ENCODE peak calls at places on chromosomes 3 and 15, in seven cellular contexts. G is IMR-90, Z is Karpas-422, M is H1, H is HCT116, A is neuronal stem cell, N is mesenchymal stem cell. F is an unnamed sample.

GRCh38 chr3:154678271-154678670 is 248.3 kb upstream of the GPR149 start:
- DNase-seq in G (no peak), Z (no peak), M (no peak), H (no peak), A (no peak), N (no peak), F (no peak)

GRCh38 chr15:63044645-63045437 is 2.3 kb downstream of the TPM1 start:
- DNase-seq in G (peak; percentile 68), Z (no peak), M (no peak), H (no peak), A (peak; percentile 92), N (no peak), F (no peak)

GRCh38 chr15:55461447-55461846 is 46.6 kb downstream of the DNAAF4 start:
- DNase-seq in G (no peak), Z (no peak), M (no peak), H (no peak), A (no peak), N (no peak), F (no peak)

GRCh38 chr15:73927003-73927475 is 777 bp downstream of the LOXL1 start:
- DNase-seq in G (no peak), Z (no peak), M (peak; percentile 83), H (peak; percentile 6), A (no peak), N (peak; percentile 54), F (no peak)

GRCh38 chr3:41682996-41683395 is 278.9 kb downstream of the ULK4 start:
- DNase-seq in G (peak; percentile 90), Z (no peak), M (no peak), H (no peak), A (no peak), N (peak; percentile 47), F (no peak)

GRCh38 chr15:73972984-73973682 is 19.0 kb downstream of the STOML1 start:
- DNase-seq in G (peak; percentile 73), Z (peak; percentile 93), M (peak; percentile 92), H (no peak), A (peak; percentile 84), N (peak; percentile 86), F (peak; percentile 84)

GRCh38 chr3:72143322-72143721 is 358.4 kb upstream of the PROK2 start:
- DNase-seq in G (peak; percentile 61), Z (no peak), M (no peak), H (no peak), A (no peak), N (peak; percentile 73), F (no peak)

GRCh38 chr3:107796786-107797185 is 274.0 kb downstream of the BBX start:
- DNase-seq in G (peak; percentile 69), Z (no peak), M (no peak), H (no peak), A (no peak), N (peak; percentile 34), F (peak; percentile 16)

GRCh38 chr3:60756231-60756630 is 495.0 kb downstream of the FHIT start:
- DNase-seq in G (no peak), Z (no peak), M (no peak), H (no peak), A (no peak), N (no peak), F (no peak)

GRCh38 chr15:90674476-90674875 is 42.7 kb upstream of the BLM start:
- DNase-seq in G (peak; percentile 50), Z (no peak), M (no peak), H (no peak), A (no peak), N (no peak), F (no peak)

GRCh38 chr3:112699436-112699978 is 58.6 kb upstream of the CCDC80 start:
- DNase-seq in G (peak; percentile 73), Z (no peak), M (no peak), H (peak; percentile 34), A (no peak), N (peak; percentile 28), F (no peak)

GRCh38 chr3:42007785-42008184 is 45.9 kb upstream of the ULK4 start:
- DNase-seq in G (no peak), Z (no peak), M (no peak), H (no peak), A (no peak), N (no peak), F (no peak)

GRCh38 chr3:13537926-13538325 is 11.0 kb upstream of the FBLN2 start:
- DNase-seq in G (peak; percentile 91), Z (no peak), M (no peak), H (peak; percentile 88), A (no peak), N (peak; percentile 85), F (no peak)

GRCh38 chr3:12545473-12545791 is at the start of gene MKRN2OS:
- DNase-seq in G (peak; percentile 4), Z (no peak), M (peak; percentile 56), H (peak; percentile 29), A (no peak), N (peak; percentile 44), F (no peak)

GRCh38 chr3:44363591-44363990 is 25.0 kb downstream of the TCAIM start:
- DNase-seq in G (no peak), Z (no peak), M (no peak), H (no peak), A (no peak), N (no peak), F (no peak)
- H3K4me2 ChIP-seq in G (no peak overlapping the region), Z (no peak overlapping the region), M (no peak overlapping the region), H (no peak overlapping the region), A (no peak overlapping the region), N (no peak overlapping the region), F (no peak overlapping the region)

DNA sequence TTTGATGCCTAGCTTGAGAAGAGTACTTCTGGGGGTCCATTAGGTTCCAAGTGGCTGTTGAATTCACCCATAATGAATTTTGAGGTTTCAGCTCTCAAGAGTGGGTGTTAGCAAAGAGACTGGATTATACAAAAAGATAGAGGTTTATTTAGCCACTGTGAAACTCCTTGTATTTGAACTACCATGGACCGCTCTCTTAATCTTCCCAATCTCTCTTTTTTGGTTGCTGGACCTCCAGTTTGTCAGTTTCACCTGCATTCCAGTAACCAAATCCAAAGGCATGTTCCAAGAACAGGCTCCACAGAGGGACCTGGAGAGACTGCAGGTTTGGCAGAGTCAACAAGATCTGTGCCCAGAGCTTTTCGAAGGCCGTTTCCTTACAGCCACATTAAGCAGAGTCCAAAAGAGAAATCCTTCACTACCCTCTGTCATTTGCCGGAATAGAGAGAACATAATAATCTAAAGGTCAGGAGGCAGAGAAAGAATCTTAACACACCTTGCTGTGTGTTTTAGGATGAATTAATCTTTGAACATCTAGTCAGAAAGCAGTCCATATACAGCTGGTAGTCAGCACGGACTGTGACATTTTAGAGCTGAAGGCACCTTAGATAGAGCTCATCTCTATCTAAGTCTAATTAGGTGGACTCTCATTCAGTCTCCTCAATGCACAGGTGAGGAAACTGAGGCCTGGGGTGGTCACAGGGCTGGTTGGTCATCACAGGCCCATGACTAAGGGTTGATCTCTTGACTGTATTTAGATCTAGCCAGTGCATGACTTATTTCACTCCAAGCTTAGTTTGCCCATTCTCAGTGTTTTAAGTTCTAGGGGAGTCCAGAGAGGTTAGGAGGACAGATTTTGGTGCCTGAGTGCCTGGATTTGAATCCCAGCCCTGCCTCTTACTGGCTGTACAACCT is 1.3 kb downstream of the ABHD2 start:
- DNase-seq in G (no peak), Z (no peak), M (no peak), H (no peak), A (no peak), N (no peak), F (no peak)
- H3K9ac ChIP-seq in G (peak overlapping the region; percentile 63), Z (peak overlapping the region; percentile 89), M (no peak overlapping the region), H (peak overlapping the region; percentile 79), A (no peak overlapping the region), N (peak overlapping the region; percentile 93), F (peak overlapping the region; percentile 91)

GRCh38 chr3:139227827-139228226 is 116.0 kb upstream of the MRPS22 start:
- DNase-seq in G (no peak), Z (no peak), M (no peak), H (no peak), A (no peak), N (no peak), F (no peak)
- H3K4me2 ChIP-seq in G (no peak overlapping the region), Z (no peak overlapping the region), M (no peak overlapping the region), H (no peak overlapping the region), A (no peak overlapping the region), N (no peak overlapping the region), F (no peak overlapping the region)

GRCh38 chr15:58458076-58458475 is 26.3 kb downstream of the LIPC start:
- DNase-seq in G (no peak), Z (no peak), M (no peak), H (no peak), A (no peak), N (peak; percentile 43), F (no peak)
- H3K9ac ChIP-seq in G (no peak overlapping the region), Z (no peak overlapping the region), M (no peak overlapping the region), H (no peak overlapping the region), A (no peak overlapping the region), N (no peak overlapping the region), F (no peak overlapping the region)

DNA sequence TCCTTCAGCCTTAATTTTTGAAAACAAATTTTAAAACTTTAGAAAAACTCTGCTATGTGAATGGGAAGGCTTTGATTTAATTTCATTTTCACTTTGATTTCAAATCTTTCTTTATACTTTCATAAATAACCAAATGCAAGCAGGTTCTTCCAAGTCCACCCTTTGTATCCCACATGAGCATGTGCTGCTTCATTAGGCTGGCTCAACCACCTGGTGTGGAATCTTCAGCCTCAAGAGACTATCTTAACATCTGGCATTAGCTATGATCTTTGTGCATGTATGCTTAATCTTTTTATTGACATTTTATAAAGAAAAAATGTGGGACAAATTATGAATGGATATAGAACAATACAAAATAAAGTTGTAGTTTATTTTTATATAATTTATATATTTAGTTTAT is 81.8 kb upstream of the MLF1 start:
- DNase-seq in G (no peak), Z (no peak), M (no peak), H (no peak), A (no peak), N (no peak), F (no peak)
- H3K4me2 ChIP-seq in G (no peak overlapping the region), Z (no peak overlapping the region), M (no peak overlapping the region), H (no peak overlapping the region), A (no peak overlapping the region), N (no peak overlapping the region), F (no peak overlapping the region)

F was measured in DND-41.